ENCODE peak calls at places on chromosome 1, in eight cellular contexts. O is transverse colon; B is CD8-positive, alpha-beta T cell; A is kidney; E is foreskin fibroblast; V is prostate gland; L is lower lobe of right lung; Z is GM23338. D is an unnamed sample.

GRCh38 chr1:217211484-217211883 is 419.4 kb downstream of the GPATCH2 start:
- DNase-seq in O (no peak), B (no peak), A (no peak), E (no peak), V (no peak), L (no peak), Z (no peak), D (no peak)

GRCh38 chr1:22362626-22363402 is 88.8 kb upstream of the ZBTB40 start:
- DNase-seq in O (no peak), B (no peak), A (no peak), E (no peak), V (no peak), L (peak), Z (no peak), D (no peak)

GRCh38 chr1:94727846-94728715 is 92.1 kb upstream of the SLC44A3 start:
- DNase-seq in O (no peak), B (no peak), A (no peak), E (peak), V (no peak), L (no peak), Z (no peak), D (peak)

GRCh38 chr1:36352141-36352909 is 28.9 kb upstream of the EVA1B start:
- DNase-seq in O (no peak), B (no peak), A (no peak), E (peak), V (no peak), L (no peak), Z (no peak), D (peak)

GRCh38 chr1:21255284-21255942 is 34.9 kb downstream of the ECE1 start:
- DNase-seq in O (peak), B (peak), A (peak), E (peak), V (peak), L (peak), Z (peak), D (peak)

GRCh38 chr1:179083031-179083345 is 1.1 kb downstream of the TOR3A start:
- DNase-seq in O (no peak), B (no peak), A (no peak), E (no peak), V (no peak), L (no peak), Z (no peak), D (no peak)

GRCh38 chr1:44084998-44085675 is 33.5 kb upstream of the KLF17 start:
- DNase-seq in O (no peak), B (no peak), A (no peak), E (peak), V (no peak), L (no peak), Z (no peak), D (peak)

GRCh38 chr1:24109686-24110475 is 2.1 kb downstream of the MYOM3 start:
- DNase-seq in O (no peak), B (no peak), A (no peak), E (no peak), V (no peak), L (peak), Z (no peak), D (no peak)

GRCh38 chr1:212667223-212668139 is 32.2 kb downstream of the BATF3 start:
- DNase-seq in O (peak), B (no peak), A (no peak), E (peak), V (no peak), L (no peak), Z (peak), D (peak)

GRCh38 chr1:43591181-43591580 is 58.8 kb upstream of the KDM4A start:
- DNase-seq in O (no peak), B (no peak), A (no peak), E (no peak), V (no peak), L (no peak), Z (no peak), D (no peak)

GRCh38 chr1:94418664-94419655 is 771 bp downstream of the ABCD3 start:
- DNase-seq in O (peak), B (peak), A (peak), E (peak), V (peak), L (peak), Z (peak), D (peak)

GRCh38 chr1:49160677-49161076 is 384.0 kb upstream of the BEND5 start:
- DNase-seq in O (no peak), B (no peak), A (no peak), E (no peak), V (no peak), L (no peak), Z (peak), D (no peak)

DNA sequence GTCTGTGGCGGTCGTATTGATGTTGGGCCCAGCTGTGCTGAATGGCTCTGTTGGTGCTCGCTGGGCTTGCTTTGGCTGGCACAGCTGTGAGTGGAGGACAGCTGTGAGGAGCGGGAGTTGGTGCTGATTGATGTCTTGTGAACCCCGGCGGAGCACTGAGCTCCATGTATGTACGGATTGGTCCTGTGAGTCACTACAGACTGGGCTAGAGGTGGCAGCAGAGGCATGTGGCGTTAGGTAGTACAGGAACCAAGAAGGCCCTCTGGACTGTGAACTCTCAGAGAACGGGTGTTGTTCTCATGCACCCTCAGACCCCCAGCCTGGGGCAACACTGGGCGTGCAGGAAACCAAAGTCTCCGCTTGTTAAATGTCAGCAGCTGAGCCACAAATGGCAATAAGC is 209.0 kb downstream of the KIF26B start:
- DNase-seq in O (no peak), B (no peak), A (no peak), E (no peak), V (no peak), L (no peak), Z (no peak), D (peak)
- TF ChIP-seq CTCF in O (no peak), B (no peak), A (no peak), E (no peak), V (no peak), L (no peak), Z (peak), D (no peak)

GRCh38 chr1:226674892-226675719 is 64.0 kb downstream of the ITPKB start:
- DNase-seq in O (peak), B (peak), A (peak), E (no peak), V (no peak), L (peak), Z (no peak), D (no peak)

GRCh38 chr1:226678251-226678650 is 60.8 kb downstream of the ITPKB start:
- DNase-seq in O (no peak), B (no peak), A (no peak), E (no peak), V (no peak), L (no peak), Z (no peak), D (no peak)

GRCh38 chr1:226676381-226676780 is 62.7 kb downstream of the ITPKB start:
- DNase-seq in O (no peak), B (no peak), A (no peak), E (no peak), V (no peak), L (no peak), Z (no peak), D (no peak)

GRCh38 chr1:226677121-226678020 is 61.7 kb downstream of the ITPKB start:
- DNase-seq in O (peak), B (peak), A (no peak), E (peak), V (peak), L (no peak), Z (no peak), D (peak)

DNA sequence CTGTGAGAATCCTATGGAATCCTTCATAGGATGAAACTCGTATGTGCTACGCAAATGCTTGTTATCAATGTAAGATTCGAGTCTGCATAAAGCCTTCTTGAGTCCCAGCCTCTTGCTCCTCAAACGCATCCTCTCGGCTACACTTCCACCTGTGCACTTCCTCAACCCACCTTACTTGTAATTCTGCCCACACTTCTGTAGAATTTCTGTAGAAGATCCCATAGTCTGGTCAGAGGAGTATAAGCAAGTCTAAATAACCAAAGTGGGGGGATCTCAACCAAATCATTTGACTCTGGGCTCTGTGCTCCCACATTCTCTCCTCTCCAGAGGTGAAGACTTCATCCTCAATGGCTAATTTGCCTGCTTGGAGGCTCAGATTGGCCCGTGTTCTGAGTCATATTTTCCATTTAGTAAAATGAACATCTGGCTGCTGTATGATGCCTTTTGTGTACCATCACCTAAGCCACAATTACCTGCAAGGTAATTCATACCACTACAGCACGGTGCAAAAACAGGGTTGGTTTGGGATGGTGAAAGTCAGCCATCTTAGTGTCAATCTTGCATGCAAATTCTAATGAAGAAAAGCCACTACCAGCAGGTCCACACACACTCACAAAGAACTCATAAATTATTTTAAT is 63.2 kb downstream of the ITPKB start:
- DNase-seq in O (no peak), B (no peak), A (no peak), E (no peak), V (no peak), L (no peak), Z (no peak), D (no peak)
- H3K4me3 ChIP-seq in O (no peak), B (peak), A (no peak), E (no peak), V (no peak), L (no peak), Z (no peak), D (no peak)

DNA sequence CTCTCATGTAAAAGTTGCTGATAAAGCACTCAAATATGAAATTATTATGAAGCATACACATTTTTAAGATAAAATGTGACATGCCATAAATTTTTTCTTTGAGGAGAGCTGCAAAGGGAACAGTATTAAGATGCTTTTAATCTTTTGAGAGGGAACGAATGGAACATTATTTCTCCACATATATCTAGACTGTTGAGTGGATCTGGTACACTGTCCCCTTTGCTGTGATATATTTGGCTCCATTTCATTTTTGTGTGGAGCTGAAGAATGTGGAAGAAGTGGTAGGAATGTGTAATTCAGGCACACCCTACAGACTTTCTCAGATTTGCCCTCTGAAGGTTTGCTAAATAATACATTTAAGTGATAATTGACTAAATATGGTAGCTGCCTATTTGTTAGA is 31.7 kb downstream of the PGM1 start:
- DNase-seq in O (no peak), B (no peak), A (no peak), E (no peak), V (no peak), L (no peak), Z (no peak), D (peak)
- TF ChIP-seq CTCF in O (no peak), B (no peak), A (peak), E (no peak), V (no peak), L (no peak), Z (no peak), D (peak)

DNA sequence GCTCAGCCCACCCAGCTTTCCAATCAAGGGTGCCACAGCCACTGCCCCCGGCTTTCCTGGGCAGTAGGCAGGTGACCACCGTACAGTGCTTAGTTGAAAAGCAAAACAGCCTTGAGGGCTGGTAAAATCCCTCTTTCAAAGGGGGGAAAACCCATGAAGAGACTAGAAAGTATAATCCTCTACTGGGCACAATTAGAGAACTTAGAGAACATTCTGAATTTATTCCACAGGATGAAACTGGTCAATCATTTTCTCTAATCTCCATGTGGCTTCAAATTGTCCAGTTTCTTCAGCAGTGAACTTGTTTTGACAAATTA is 15.3 kb upstream of the LRRC47 start:
- DNase-seq in O (no peak), B (no peak), A (no peak), E (no peak), V (no peak), L (no peak), Z (no peak), D (no peak)
- H3K4me3 ChIP-seq in O (no peak), B (no peak), A (no peak), E (no peak), V (no peak), L (no peak), Z (no peak), D (no peak)

DNA sequence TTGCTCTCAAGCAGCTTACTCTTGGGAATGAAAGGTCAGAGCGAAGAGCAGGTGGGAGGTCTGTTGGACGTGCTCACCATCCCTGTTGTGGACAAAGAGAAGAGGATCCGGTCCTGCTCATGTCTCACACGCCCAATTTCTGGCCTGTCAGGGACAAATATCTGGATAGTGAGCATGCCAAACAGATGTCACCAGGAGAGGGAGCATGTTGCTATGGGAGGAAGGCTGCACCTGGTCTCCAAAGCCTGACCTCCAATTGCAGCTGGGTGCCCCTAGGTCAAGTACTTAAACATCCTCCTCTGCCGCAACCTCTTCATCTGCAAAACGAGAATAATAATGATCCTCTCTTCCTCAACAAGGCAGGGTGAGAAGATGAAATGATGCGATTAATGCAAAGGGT is 53.4 kb downstream of the DMRTA2 start:
- DNase-seq in O (no peak), B (no peak), A (no peak), E (no peak), V (no peak), L (no peak), Z (peak), D (no peak)
- TF ChIP-seq CTCF in O (no peak), B (no peak), A (no peak), E (peak), V (no peak), L (no peak), Z (peak), D (peak)

DNA sequence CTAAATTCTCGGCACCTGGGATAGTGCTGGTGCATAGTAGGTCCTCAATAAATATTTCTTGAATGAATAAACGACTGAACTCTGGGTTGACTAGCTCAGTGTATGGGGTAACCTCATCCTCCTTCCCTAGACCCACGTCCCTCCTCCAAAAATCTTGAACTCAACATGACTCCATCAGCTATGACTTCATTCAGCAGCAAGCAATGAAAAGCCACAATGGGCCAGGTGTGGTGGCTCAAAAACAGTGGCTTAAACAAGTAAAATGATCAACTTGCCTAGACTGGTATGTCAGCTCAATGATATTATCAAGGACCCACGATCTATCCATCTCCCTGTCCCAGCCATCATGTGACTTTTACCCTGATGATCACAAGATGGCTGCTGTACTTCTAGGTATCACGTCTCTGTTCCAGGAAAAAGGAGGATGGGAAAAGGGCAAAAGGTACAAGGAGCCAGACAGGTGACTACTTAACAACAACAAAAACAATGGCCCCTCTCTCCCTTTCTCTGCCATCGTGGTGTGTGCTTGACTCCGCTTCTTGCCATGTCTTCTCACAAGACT is 13.0 kb upstream of the PAQR7 start:
- DNase-seq in O (no peak), B (no peak), A (peak), E (no peak), V (no peak), L (no peak), Z (no peak), D (no peak)
- H3K4me3 ChIP-seq in O (no peak), B (no peak), A (no peak), E (no peak), V (no peak), L (no peak), Z (no peak), D (no peak)

DNA sequence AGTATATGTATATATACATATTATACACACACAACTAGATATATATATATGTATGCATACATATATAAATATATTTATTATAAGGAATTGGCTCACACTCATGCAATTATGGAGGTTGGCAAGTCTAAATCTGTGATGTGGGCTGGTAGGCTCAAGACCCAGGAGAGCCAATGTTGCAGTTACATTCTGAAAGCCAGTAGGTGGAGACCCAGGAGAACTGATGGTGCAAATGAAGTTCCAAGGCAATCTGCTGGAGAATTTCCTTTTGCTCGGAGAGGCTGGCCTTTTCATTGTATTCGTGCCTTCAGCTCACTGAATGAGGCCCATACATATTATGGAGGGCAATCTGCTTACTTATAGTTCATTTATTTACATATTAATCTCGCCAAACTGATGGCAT is 9.4 kb downstream of the IVL start:
- DNase-seq in O (no peak), B (no peak), A (no peak), E (no peak), V (no peak), L (no peak), Z (peak), D (no peak)
- TF ChIP-seq CTCF in O (no peak), B (no peak), A (peak), E (no peak), V (no peak), L (no peak), Z (peak), D (peak)

DNA sequence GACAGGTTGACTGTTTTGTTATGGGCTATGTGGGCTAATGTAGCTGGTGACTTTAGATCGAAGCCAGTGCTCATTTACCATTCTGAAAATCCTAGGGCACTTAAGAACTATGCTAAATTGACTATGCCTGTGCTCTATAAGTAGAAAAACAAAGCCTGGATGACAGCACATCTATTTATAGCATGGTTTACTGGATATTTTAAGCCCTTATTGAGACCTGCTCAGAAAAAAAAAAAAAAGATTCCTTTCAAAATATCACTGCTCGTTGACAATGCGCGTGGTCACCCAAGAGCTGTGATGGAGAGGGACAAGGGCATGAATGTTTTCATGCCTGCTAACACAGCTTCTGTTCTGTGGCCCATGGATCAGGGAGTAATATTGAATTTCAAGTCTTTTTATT is 48.1 kb downstream of the CAMSAP2 start:
- DNase-seq in O (no peak), B (no peak), A (no peak), E (no peak), V (no peak), L (no peak), Z (no peak), D (no peak)
- H3K4me3 ChIP-seq in O (no peak), B (no peak), A (no peak), E (no peak), V (no peak), L (no peak), Z (no peak), D (no peak)

D was measured in astrocyte of the spinal cord.